ENCODE peak calls at places on chromosomes 2 and 18, in four cellular contexts. One of them, this sample, is unnamed.

GRCh38 chr2:227890495-227891079 is 19.2 kb downstream of the DAW1 start:
- DNase-seq in HFF-Myc: peak
- DNase-seq in dorsolateral prefrontal cortex: no peak
- DNase-seq in transverse colon: no peak
- DNase-seq in this sample: no peak

GRCh38 chr2:119421731-119422130 is 9.9 kb upstream of the TMEM37 start:
- DNase-seq in dorsolateral prefrontal cortex: no peak
- DNase-seq in transverse colon: no peak
- DNase-seq in HFF-Myc: no peak
- DNase-seq in this sample: no peak

GRCh38 chr2:238260879-238261278 is 21.0 kb upstream of the HES6 start:
- DNase-seq in HFF-Myc: no peak
- DNase-seq in transverse colon: no peak
- DNase-seq in dorsolateral prefrontal cortex: no peak
- DNase-seq in this sample: no peak

GRCh38 chr2:20419752-20420151 is 27.1 kb upstream of the RHOB start:
- DNase-seq in HFF-Myc: no peak
- DNase-seq in dorsolateral prefrontal cortex: no peak
- DNase-seq in transverse colon: peak
- DNase-seq in this sample: no peak

GRCh38 chr2:47038656-47039501 is 116.2 kb downstream of the STPG4 start:
- DNase-seq in transverse colon: no peak
- DNase-seq in dorsolateral prefrontal cortex: no peak
- DNase-seq in HFF-Myc: no peak
- DNase-seq in this sample: no peak

GRCh38 chr2:144230057-144230451 is 289.9 kb downstream of the ZEB2 start:
- DNase-seq in dorsolateral prefrontal cortex: no peak
- DNase-seq in transverse colon: no peak
- DNase-seq in HFF-Myc: no peak
- DNase-seq in this sample: no peak

GRCh38 chr2:165902929-165903328 is 50.6 kb downstream of the TTC21B start:
- DNase-seq in dorsolateral prefrontal cortex: no peak
- DNase-seq in transverse colon: no peak
- DNase-seq in HFF-Myc: peak
- DNase-seq in this sample: no peak

GRCh38 chr2:20421336-20421987 is 25.4 kb upstream of the RHOB start:
- DNase-seq in transverse colon: peak
- DNase-seq in HFF-Myc: no peak
- DNase-seq in dorsolateral prefrontal cortex: no peak
- DNase-seq in this sample: no peak

GRCh38 chr2:58497189-58497588 is 256.1 kb upstream of the FANCL start:
- DNase-seq in transverse colon: no peak
- DNase-seq in HFF-Myc: no peak
- DNase-seq in dorsolateral prefrontal cortex: no peak
- DNase-seq in this sample: no peak

GRCh38 chr2:240463274-240463865 is 27.9 kb downstream of the GPC1 start:
- DNase-seq in HFF-Myc: no peak
- DNase-seq in transverse colon: peak
- DNase-seq in dorsolateral prefrontal cortex: no peak
- DNase-seq in this sample: no peak

GRCh38 chr2:18883626-18884456 is 294.5 kb upstream of the NT5C1B start:
- DNase-seq in HFF-Myc: no peak
- DNase-seq in transverse colon: no peak
- DNase-seq in dorsolateral prefrontal cortex: no peak
- DNase-seq in this sample: peak

GRCh38 chr2:25845843-25846505 is 32.3 kb downstream of the ASXL2 start:
- DNase-seq in HFF-Myc: no peak
- DNase-seq in dorsolateral prefrontal cortex: no peak
- DNase-seq in transverse colon: no peak
- DNase-seq in this sample: no peak

GRCh38 chr2:173230181-173230580 is 124.5 kb upstream of the CDCA7 start:
- DNase-seq in HFF-Myc: no peak
- DNase-seq in dorsolateral prefrontal cortex: no peak
- DNase-seq in transverse colon: no peak
- DNase-seq in this sample: no peak

GRCh38 chr2:232385660-232386489 is 7.3 kb downstream of the ALPP start:
- DNase-seq in dorsolateral prefrontal cortex: no peak
- DNase-seq in HFF-Myc: peak
- DNase-seq in transverse colon: no peak
- DNase-seq in this sample: peak

GRCh38 chr2:118047273-118047898 is 33.5 kb upstream of the CCDC93 start:
- DNase-seq in transverse colon: no peak
- DNase-seq in HFF-Myc: no peak
- DNase-seq in dorsolateral prefrontal cortex: no peak
- DNase-seq in this sample: no peak

GRCh38 chr2:14016289-14016955 is 616.1 kb upstream of the LRATD1 start:
- DNase-seq in transverse colon: no peak
- DNase-seq in HFF-Myc: no peak
- DNase-seq in dorsolateral prefrontal cortex: no peak
- DNase-seq in this sample: peak

GRCh38 chr2:207993141-207993763 is 32.1 kb downstream of the PLEKHM3 start:
- DNase-seq in HFF-Myc: no peak
- DNase-seq in dorsolateral prefrontal cortex: no peak
- DNase-seq in transverse colon: no peak
- DNase-seq in this sample: no peak

GRCh38 chr2:161030260-161031063 is 129.8 kb upstream of the TANK start:
- DNase-seq in transverse colon: peak
- DNase-seq in dorsolateral prefrontal cortex: no peak
- DNase-seq in HFF-Myc: peak
- DNase-seq in this sample: peak

GRCh38 chr2:64942693-64943092 is 46.5 kb upstream of the SLC1A4 start:
- DNase-seq in transverse colon: no peak
- DNase-seq in HFF-Myc: no peak
- DNase-seq in dorsolateral prefrontal cortex: peak
- DNase-seq in this sample: no peak

GRCh38 chr2:107743274-107743673 is 83.4 kb upstream of the RGPD4 start:
- DNase-seq in transverse colon: no peak
- DNase-seq in HFF-Myc: no peak
- DNase-seq in dorsolateral prefrontal cortex: no peak
- DNase-seq in this sample: no peak

GRCh38 chr2:10424916-10425505 is 23.1 kb downstream of the ODC1 start:
- DNase-seq in dorsolateral prefrontal cortex: no peak
- DNase-seq in transverse colon: no peak
- DNase-seq in HFF-Myc: no peak
- DNase-seq in this sample: no peak
- H3K4me3 ChIP-seq in dorsolateral prefrontal cortex: no peak
- H3K4me3 ChIP-seq in transverse colon: no peak
- H3K4me3 ChIP-seq in HFF-Myc: no peak
- H3K4me3 ChIP-seq in this sample: no peak

GRCh38 chr2:167749016-167749415 is 498.4 kb downstream of the STK39 start:
- DNase-seq in transverse colon: no peak
- DNase-seq in HFF-Myc: no peak
- DNase-seq in dorsolateral prefrontal cortex: no peak
- DNase-seq in this sample: no peak

GRCh38 chr2:167749641-167750040 is 497.8 kb downstream of the STK39 start:
- DNase-seq in transverse colon: no peak
- DNase-seq in dorsolateral prefrontal cortex: no peak
- DNase-seq in HFF-Myc: no peak
- DNase-seq in this sample: peak

GRCh38 chr2:167752734-167753133 is 494.7 kb downstream of the STK39 start:
- DNase-seq in transverse colon: no peak
- DNase-seq in dorsolateral prefrontal cortex: no peak
- DNase-seq in HFF-Myc: no peak
- DNase-seq in this sample: no peak

GRCh38 chr2:167748536-167748935 is 498.9 kb downstream of the STK39 start:
- DNase-seq in transverse colon: no peak
- DNase-seq in dorsolateral prefrontal cortex: no peak
- DNase-seq in HFF-Myc: no peak
- DNase-seq in this sample: no peak

GRCh38 chr2:167750675-167751074 is 496.7 kb downstream of the STK39 start:
- DNase-seq in dorsolateral prefrontal cortex: no peak
- DNase-seq in HFF-Myc: no peak
- DNase-seq in transverse colon: no peak
- DNase-seq in this sample: no peak
- TF ChIP-seq CTCF in dorsolateral prefrontal cortex: no peak
- TF ChIP-seq CTCF in HFF-Myc: no peak
- TF ChIP-seq CTCF in transverse colon: no peak
- TF ChIP-seq CTCF in this sample: no peak

DNA sequence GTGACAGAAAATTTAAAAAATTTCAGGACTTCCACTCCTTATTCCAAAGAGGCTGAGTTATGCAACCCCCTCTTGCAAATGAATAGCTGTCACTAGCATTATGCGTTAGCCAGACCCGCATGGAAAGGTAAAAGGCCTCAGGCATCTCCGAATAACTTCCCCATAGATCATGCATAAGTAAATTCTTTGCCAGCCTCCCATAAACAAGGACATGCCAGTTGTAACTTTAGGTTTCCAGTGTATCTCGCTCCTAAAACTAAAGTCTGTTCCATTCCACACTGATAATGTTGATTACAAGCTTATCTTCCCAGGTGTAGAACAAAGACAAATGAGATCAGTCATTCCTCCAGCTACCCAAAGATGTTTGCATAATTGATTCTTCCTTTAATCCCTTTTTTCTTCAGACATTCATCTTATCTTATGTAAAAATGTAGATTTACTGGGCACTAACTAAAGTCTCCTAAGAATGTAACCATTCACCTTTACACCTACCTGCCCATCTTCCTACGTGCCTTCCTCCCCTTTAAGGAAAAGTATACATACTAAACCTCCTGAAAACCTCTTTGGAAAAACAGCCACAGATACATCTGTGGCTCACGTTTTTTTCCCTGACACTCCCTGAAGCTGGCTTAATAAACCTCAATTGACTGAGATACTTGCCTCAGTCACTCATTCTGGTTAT is 13.6 kb upstream of the NFU1 start:
- DNase-seq in dorsolateral prefrontal cortex: no peak
- DNase-seq in transverse colon: no peak
- DNase-seq in HFF-Myc: no peak
- DNase-seq in this sample: no peak
- H3K4me3 ChIP-seq in dorsolateral prefrontal cortex: no peak
- H3K4me3 ChIP-seq in transverse colon: no peak
- H3K4me3 ChIP-seq in HFF-Myc: no peak
- H3K4me3 ChIP-seq in this sample: no peak

GRCh38 chr18:52343138-52343537 is 3.1 kb downstream of the DCC start:
- DNase-seq in transverse colon: no peak
- DNase-seq in dorsolateral prefrontal cortex: no peak
- DNase-seq in HFF-Myc: no peak
- DNase-seq in this sample: no peak
- TF ChIP-seq CTCF in transverse colon: no peak
- TF ChIP-seq CTCF in dorsolateral prefrontal cortex: peak
- TF ChIP-seq CTCF in HFF-Myc: no peak
- TF ChIP-seq CTCF in this sample: peak

GRCh38 chr2:78541451-78542267 is 483.8 kb upstream of the REG3G start:
- DNase-seq in transverse colon: no peak
- DNase-seq in dorsolateral prefrontal cortex: no peak
- DNase-seq in HFF-Myc: no peak
- DNase-seq in this sample: no peak
- H3K4me3 ChIP-seq in transverse colon: no peak
- H3K4me3 ChIP-seq in dorsolateral prefrontal cortex: no peak
- H3K4me3 ChIP-seq in HFF-Myc: no peak
- H3K4me3 ChIP-seq in this sample: no peak

DNA sequence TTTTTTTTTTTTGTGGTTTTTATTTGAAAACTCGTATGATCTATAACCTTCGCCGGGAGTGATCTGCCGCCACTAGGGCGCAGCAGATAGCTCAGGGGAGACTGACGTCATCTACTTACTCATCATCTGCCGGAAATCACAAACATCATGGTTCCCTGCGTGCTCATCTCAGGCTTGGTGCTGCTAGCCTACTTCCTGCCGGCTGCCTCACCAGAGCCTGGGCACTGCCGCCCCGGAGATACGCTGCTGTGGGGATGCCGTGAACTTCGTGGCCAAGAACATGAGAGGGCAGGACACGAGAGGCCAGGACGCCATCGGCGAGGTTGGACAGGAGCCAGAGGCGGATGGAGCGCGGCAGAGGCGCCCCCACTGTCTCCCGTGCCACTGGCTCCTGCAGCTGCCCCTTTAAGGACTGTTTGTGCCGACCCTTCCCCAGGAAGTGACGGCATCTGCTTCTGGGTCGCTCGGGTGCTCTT is 68.8 kb downstream of the DOK6 start:
- DNase-seq in HFF-Myc: peak
- DNase-seq in dorsolateral prefrontal cortex: no peak
- DNase-seq in transverse colon: no peak
- DNase-seq in this sample: no peak
- TF ChIP-seq CTCF in HFF-Myc: peak
- TF ChIP-seq CTCF in dorsolateral prefrontal cortex: no peak
- TF ChIP-seq CTCF in transverse colon: no peak
- TF ChIP-seq CTCF in this sample: peak

This sample was measured in retinal pigment epithelial cell.